ENCODE peak calls at places on chromosome 17, in five cellular contexts. P is cardiac fibroblast; J is CD8-positive, alpha-beta T cell; A is tibial nerve; L is astrocyte. U is an unnamed sample.

GRCh38 chr17:72618018-72618509 is 474.4 kb downstream of the SLC39A11 start:
- DNase-seq in P (no peak), J (no peak), A (no peak), L (no peak), U (no peak)

GRCh38 chr17:48100591-48101011 is 677 bp downstream of the CBX1 start:
- DNase-seq in P (peak; percentile 68), L (peak; percentile 53), J (no peak), A (no peak), U (peak; percentile 61)

GRCh38 chr17:31688704-31689103 is 170.3 kb downstream of the COPRS start:
- DNase-seq in J (no peak), A (no peak), P (no peak), L (no peak), U (no peak)

GRCh38 chr17:34218757-34219156 is 36.3 kb upstream of the CCL2 start:
- DNase-seq in A (no peak), P (no peak), L (no peak), J (no peak), U (no peak)

GRCh38 chr17:37124074-37124824 is 175.5 kb downstream of the AATF start:
- DNase-seq in A (no peak), J (no peak), L (no peak), P (no peak), U (no peak)

GRCh38 chr17:19342611-19343255 is 19.8 kb downstream of the B9D1 start:
- DNase-seq in P (no peak), L (no peak), J (no peak), A (no peak), U (no peak)

GRCh38 chr17:1315891-1316403 is 36.5 kb downstream of the TRARG1 start:
- DNase-seq in P (peak; percentile 25), J (no peak), A (no peak), L (no peak), U (no peak)

GRCh38 chr17:78414178-78415162 is 36.0 kb downstream of the PGS1 start:
- DNase-seq in J (peak; percentile 69), P (no peak), A (no peak), L (no peak), U (no peak)

GRCh38 chr17:36463916-36464764 is 22.3 kb upstream of the ZNHIT3 start:
- DNase-seq in J (no peak), A (no peak), P (peak; percentile 84), L (peak; percentile 59), U (peak; percentile 59)

GRCh38 chr17:69466451-69466850 is 52.0 kb downstream of the MAP2K6 start:
- DNase-seq in A (no peak), J (no peak), P (no peak), L (no peak), U (no peak)

GRCh38 chr17:57295526-57296023 is 39.3 kb downstream of the MSI2 start:
- DNase-seq in P (no peak), L (peak; percentile 76), J (no peak), A (no peak), U (no peak)

GRCh38 chr17:38369124-38369886 is 17.7 kb downstream of the SOCS7 start:
- DNase-seq in A (no peak), L (no peak), J (no peak), P (no peak), U (no peak)

GRCh38 chr17:46865100-46865499 is 13.7 kb downstream of the WNT9B start:
- DNase-seq in A (no peak), J (no peak), P (peak; percentile 2), L (peak; percentile 52), U (no peak)

GRCh38 chr17:57051886-57052342 is 33.1 kb upstream of the AKAP1 start:
- DNase-seq in L (no peak), J (no peak), A (no peak), P (no peak), U (no peak)

GRCh38 chr17:50806141-50806643 is 29.2 kb upstream of the WFIKKN2 start:
- DNase-seq in J (no peak), A (no peak), L (no peak), P (peak; percentile 74), U (peak; percentile 85)

GRCh38 chr17:18138065-18138749 is 29.7 kb downstream of the MYO15A start:
- DNase-seq in L (no peak), J (no peak), P (no peak), A (no peak), U (no peak)

GRCh38 chr17:51275381-51275780 is 15.0 kb downstream of the UTP18 start:
- DNase-seq in J (no peak), A (no peak), P (peak; percentile 78), L (peak; percentile 87), U (peak; percentile 82)

GRCh38 chr17:7017827-7018200 is 5.0 kb upstream of the BCL6B start:
- DNase-seq in L (no peak), J (no peak), A (no peak), P (no peak), U (no peak)

GRCh38 chr17:41579484-41580243 is 7.0 kb downstream of the KRT14 start:
- DNase-seq in J (no peak), A (peak; percentile 64), P (peak; percentile 85), L (peak; percentile 39), U (peak; percentile 84)

GRCh38 chr17:78725448-78726021 is 56.5 kb downstream of the CYTH1 start:
- DNase-seq in P (no peak), L (no peak), J (no peak), A (no peak), U (no peak)

GRCh38 chr17:80294210-80294609 is 33.6 kb downstream of the RNF213 start:
- DNase-seq in J (no peak), P (no peak), L (no peak), A (no peak), U (no peak)

GRCh38 chr17:22692066-22692800 is 999.9 kb downstream of the KCNJ18 start:
- DNase-seq in J (peak; percentile 44), A (no peak), P (no peak), L (no peak), U (no peak)
- H3K4me3 ChIP-seq in J (no peak overlapping the region), A (no peak overlapping the region), P (no peak overlapping the region), L (no peak overlapping the region), U (no peak overlapping the region)

DNA sequence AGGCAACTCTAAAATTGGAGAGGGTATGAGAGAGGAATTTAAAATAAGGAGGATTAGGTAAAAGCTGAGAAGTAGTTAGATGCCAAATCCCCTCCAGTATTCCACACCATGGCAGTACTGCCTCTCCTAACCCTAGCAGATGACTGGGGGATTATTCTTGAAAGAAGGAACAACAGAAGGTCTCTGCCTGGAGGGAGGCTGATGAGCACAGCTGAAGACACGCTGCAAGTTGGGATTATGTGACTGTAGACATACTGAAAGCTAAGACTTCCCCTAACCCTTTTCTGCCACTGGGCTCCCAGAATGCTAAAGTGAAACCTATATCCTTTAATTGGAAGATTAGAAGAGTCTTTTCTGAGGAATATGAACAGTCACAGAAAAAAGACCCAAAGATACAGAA is 27.7 kb upstream of the SLC46A1 start:
- DNase-seq in J (no peak), L (no peak), A (no peak), P (no peak), U (no peak)
- TF ChIP-seq CTCF in J (no peak), L (no peak), A (no peak), P (no peak), U (no peak)

DNA sequence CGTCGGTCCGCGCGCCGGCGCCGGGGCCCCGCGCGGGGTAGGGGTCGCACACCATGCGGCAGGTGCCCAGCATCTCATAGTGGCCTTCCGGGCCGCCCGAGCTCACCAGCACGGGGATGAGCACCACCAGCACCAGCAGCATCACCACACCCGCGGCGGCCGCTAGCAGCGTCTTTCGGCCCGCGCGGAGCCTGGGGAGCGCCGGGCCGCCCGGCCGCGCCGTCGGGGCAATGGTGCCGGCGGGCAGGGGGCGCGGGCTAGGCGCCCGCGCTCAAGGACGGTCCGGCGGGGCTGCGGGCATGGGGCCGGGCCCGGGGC is 237 bp downstream of the C1QL1 start:
- DNase-seq in P (no peak), A (no peak), J (no peak), L (no peak), U (no peak)
- H3K4me3 ChIP-seq in P (no peak overlapping the region), A (no peak overlapping the region), J (no peak overlapping the region), L (no peak overlapping the region), U (no peak overlapping the region)

GRCh38 chr17:64240261-64240740 is 22.8 kb downstream of the TEX2 start:
- DNase-seq in L (no peak), P (no peak), A (no peak), J (no peak), U (no peak)
- TF ChIP-seq CTCF in L (peak; percentile 13), P (no peak), A (no peak), J (no peak), U (no peak)

DNA sequence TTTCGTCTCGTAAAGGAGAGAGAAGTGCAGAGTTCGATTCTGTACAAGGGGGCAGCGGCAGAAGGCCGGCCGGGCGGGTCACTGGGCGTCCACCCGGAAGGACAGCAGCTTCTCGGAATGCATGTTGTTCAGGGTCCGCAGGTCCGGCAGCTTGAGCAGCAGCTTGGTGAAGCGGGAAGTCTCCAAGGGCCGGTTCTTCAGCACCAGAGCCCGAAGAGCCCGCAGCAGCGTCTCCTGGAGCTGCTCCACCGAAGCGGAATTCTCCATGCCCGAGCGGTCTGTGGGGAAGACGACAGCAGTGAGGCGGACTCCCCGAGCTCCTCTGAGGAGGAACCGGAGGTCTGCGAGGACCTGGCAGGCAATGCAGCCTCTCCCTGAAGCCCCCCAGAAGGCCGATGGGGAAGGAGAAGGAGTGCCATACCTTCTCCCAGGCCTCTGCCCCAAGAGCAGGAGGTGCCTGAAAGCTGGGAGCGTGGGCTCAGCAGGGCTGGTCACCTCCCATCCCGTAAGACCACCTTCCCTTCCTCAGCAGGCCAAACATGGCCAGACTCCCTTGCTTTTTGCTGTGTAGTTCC is 7.3 kb downstream of the NR1D1 start:
- DNase-seq in P (no peak), A (no peak), J (no peak), L (no peak), U (no peak)
- H3K4me3 ChIP-seq in P (no peak overlapping the region), A (no peak overlapping the region), J (no peak overlapping the region), L (no peak overlapping the region), U (no peak overlapping the region)

GRCh38 chr17:58302919-58303551 is 22.3 kb upstream of the MPO start:
- DNase-seq in L (no peak), A (no peak), P (no peak), J (peak; percentile 39), U (no peak)

GRCh38 chr17:58300336-58300735 is 19.6 kb upstream of the MPO start:
- DNase-seq in A (no peak), P (no peak), L (no peak), J (peak; percentile 21), U (no peak)

GRCh38 chr17:58302171-58302918 is 21.6 kb upstream of the MPO start:
- DNase-seq in L (no peak), J (peak; percentile 21), A (no peak), P (no peak), U (no peak)

GRCh38 chr17:58303981-58304734 is 23.4 kb upstream of the MPO start:
- DNase-seq in P (peak; percentile 39), J (peak; percentile 73), L (no peak), A (no peak), U (peak; percentile 27)

DNA sequence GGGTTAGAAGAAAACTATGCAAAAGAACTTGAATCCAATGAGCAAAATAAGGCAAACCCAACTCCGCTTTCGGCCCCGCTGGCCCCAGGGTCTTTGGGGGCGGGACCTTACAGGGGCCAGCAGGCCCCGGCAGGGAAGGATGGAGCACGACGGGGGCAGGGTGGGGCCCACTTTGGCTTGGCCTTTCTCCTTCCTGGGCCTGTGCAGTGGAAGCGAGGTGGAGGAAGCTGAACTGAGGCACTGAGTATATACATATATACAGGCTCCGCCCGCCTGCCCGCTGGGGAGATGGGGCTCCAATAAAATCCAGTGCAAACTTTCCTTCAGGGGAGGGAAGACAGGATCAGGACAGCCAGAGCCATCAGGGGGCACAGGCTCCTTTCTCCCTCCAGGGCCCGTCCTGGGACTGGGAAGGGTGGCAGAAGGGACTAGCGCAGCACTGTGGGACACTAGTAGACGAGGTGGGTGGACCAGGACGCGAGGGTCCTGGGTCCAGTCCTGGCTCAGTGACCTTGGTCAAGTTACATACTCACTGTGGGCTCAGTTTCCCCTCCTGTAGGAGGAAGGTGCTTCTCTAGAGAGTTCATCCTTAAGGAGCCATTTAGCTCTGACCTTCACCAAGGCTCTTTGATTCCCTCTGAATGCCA is 20.9 kb upstream of the MPO start:
- DNase-seq in P (no peak), L (no peak), J (peak; percentile 37), A (no peak), U (no peak)
- TF ChIP-seq CTCF in P (no peak), L (no peak), J (no peak), A (no peak), U (no peak)